ENCODE peak calls at places on chromosomes 6 and 20, in six cellular contexts. One of them, this sample, is unnamed.

GRCh38 chr20:21618697-21619421 is 86.6 kb upstream of the PAX1 start:
- DNase-seq in globus pallidus: no peak
- DNase-seq in dermis blood vessel endothelial cell: no peak
- DNase-seq in right cardiac atrium: no peak
- DNase-seq in GM18507: no peak
- DNase-seq in hypothalamus: no peak
- DNase-seq in this sample: no peak

GRCh38 chr6:168033791-168034190 is 36.3 kb downstream of the KIF25 start:
- DNase-seq in GM18507: no peak
- DNase-seq in globus pallidus: no peak
- DNase-seq in right cardiac atrium: no peak
- DNase-seq in dermis blood vessel endothelial cell: no peak
- DNase-seq in hypothalamus: no peak
- DNase-seq in this sample: no peak

GRCh38 chr6:158517581-158517980 is 42.3 kb upstream of the TMEM181 start:
- DNase-seq in GM18507: no peak
- DNase-seq in right cardiac atrium: no peak
- DNase-seq in globus pallidus: no peak
- DNase-seq in hypothalamus: no peak
- DNase-seq in dermis blood vessel endothelial cell: peak; percentile 42
- DNase-seq in this sample: no peak

GRCh38 chr6:2385584-2385983 is 140.2 kb upstream of the GMDS start:
- DNase-seq in right cardiac atrium: no peak
- DNase-seq in dermis blood vessel endothelial cell: no peak
- DNase-seq in hypothalamus: no peak
- DNase-seq in GM18507: no peak
- DNase-seq in globus pallidus: no peak
- DNase-seq in this sample: no peak

GRCh38 chr6:161128680-161129196 is 137.2 kb downstream of the MAP3K4 start:
- DNase-seq in right cardiac atrium: no peak
- DNase-seq in GM18507: no peak
- DNase-seq in dermis blood vessel endothelial cell: peak; percentile 16
- DNase-seq in globus pallidus: no peak
- DNase-seq in hypothalamus: no peak
- DNase-seq in this sample: no peak

GRCh38 chr20:9021699-9022098 is 47.2 kb upstream of the PLCB4 start:
- DNase-seq in hypothalamus: no peak
- DNase-seq in globus pallidus: no peak
- DNase-seq in dermis blood vessel endothelial cell: no peak
- DNase-seq in GM18507: no peak
- DNase-seq in right cardiac atrium: no peak
- DNase-seq in this sample: peak; percentile 3

GRCh38 chr6:24394777-24395437 is 7.8 kb upstream of the MRS2 start:
- DNase-seq in hypothalamus: no peak
- DNase-seq in right cardiac atrium: no peak
- DNase-seq in GM18507: no peak
- DNase-seq in dermis blood vessel endothelial cell: no peak
- DNase-seq in globus pallidus: no peak
- DNase-seq in this sample: no peak

GRCh38 chr6:141426400-141426980 is 706.2 kb upstream of the GJE1 start:
- DNase-seq in hypothalamus: no peak
- DNase-seq in GM18507: no peak
- DNase-seq in dermis blood vessel endothelial cell: no peak
- DNase-seq in globus pallidus: no peak
- DNase-seq in right cardiac atrium: no peak
- DNase-seq in this sample: no peak

GRCh38 chr6:5089821-5090449 is 4.8 kb downstream of the PPP1R3G start:
- DNase-seq in GM18507: no peak
- DNase-seq in globus pallidus: no peak
- DNase-seq in dermis blood vessel endothelial cell: peak; percentile 56
- DNase-seq in hypothalamus: no peak
- DNase-seq in right cardiac atrium: no peak
- DNase-seq in this sample: no peak

GRCh38 chr20:62578294-62578897 is 63.9 kb upstream of the SLCO4A1 start:
- DNase-seq in GM18507: no peak
- DNase-seq in dermis blood vessel endothelial cell: no peak
- DNase-seq in hypothalamus: no peak
- DNase-seq in right cardiac atrium: no peak
- DNase-seq in globus pallidus: no peak
- DNase-seq in this sample: no peak

GRCh38 chr6:30890646-30891449 is 6.5 kb downstream of the DDR1 start:
- DNase-seq in dermis blood vessel endothelial cell: no peak
- DNase-seq in hypothalamus: no peak
- DNase-seq in GM18507: no peak
- DNase-seq in right cardiac atrium: no peak
- DNase-seq in globus pallidus: no peak
- DNase-seq in this sample: no peak

GRCh38 chr20:31860431-31861345 is 9.6 kb downstream of the DUSP15 start:
- DNase-seq in right cardiac atrium: no peak
- DNase-seq in dermis blood vessel endothelial cell: peak; percentile 34
- DNase-seq in globus pallidus: no peak
- DNase-seq in GM18507: no peak
- DNase-seq in hypothalamus: no peak
- DNase-seq in this sample: peak; percentile 29

GRCh38 chr6:4313044-4313686 is 177.8 kb upstream of the ECI2 start:
- DNase-seq in hypothalamus: no peak
- DNase-seq in right cardiac atrium: peak; percentile 62
- DNase-seq in dermis blood vessel endothelial cell: peak; percentile 94
- DNase-seq in globus pallidus: no peak
- DNase-seq in GM18507: no peak
- DNase-seq in this sample: peak; percentile 79

GRCh38 chr6:157823523-157824370 is 701 bp downstream of the SNX9 start:
- DNase-seq in dermis blood vessel endothelial cell: peak; percentile 88
- DNase-seq in globus pallidus: peak; percentile 46
- DNase-seq in GM18507: no peak
- DNase-seq in right cardiac atrium: peak; percentile 72
- DNase-seq in hypothalamus: no peak
- DNase-seq in this sample: peak; percentile 67

GRCh38 chr20:667351-668034 is 8.1 kb downstream of the SCRT2 start:
- DNase-seq in globus pallidus: no peak
- DNase-seq in GM18507: no peak
- DNase-seq in right cardiac atrium: peak; percentile 83
- DNase-seq in dermis blood vessel endothelial cell: peak; percentile 73
- DNase-seq in hypothalamus: no peak
- DNase-seq in this sample: no peak

GRCh38 chr20:52481443-52481842 is 289.9 kb upstream of the ZFP64 start:
- DNase-seq in dermis blood vessel endothelial cell: peak; percentile 27
- DNase-seq in right cardiac atrium: no peak
- DNase-seq in hypothalamus: no peak
- DNase-seq in GM18507: no peak
- DNase-seq in globus pallidus: no peak
- DNase-seq in this sample: no peak